ENCODE peak calls at places on chromosomes 12 and 14, in seven cellular contexts. N, F, P, X, C, M and E are unnamed samples.

GRCh38 chr12:78977463-78977862 is 112.9 kb downstream of the SYT1 start:
- DNase-seq in X (no peak), C (no peak), P (no peak), F (no peak), M (no peak), N (no peak), E (no peak)

GRCh38 chr14:89855961-89856360 is 98.6 kb downstream of the EFCAB11 start:
- DNase-seq in F (no peak), C (no peak), X (no peak), M (no peak), P (no peak), N (no peak), E (no peak)

GRCh38 chr12:80269953-80270552 is 170.7 kb downstream of the OTOGL start:
- DNase-seq in C (no peak), N (peak; percentile 10), F (peak; percentile 23), X (peak; percentile 41), M (peak; percentile 24), P (no peak), E (peak; percentile 67)

GRCh38 chr12:71725011-71725410 is 29.7 kb upstream of the RAB21 start:
- DNase-seq in M (no peak), P (no peak), X (no peak), C (no peak), N (no peak), F (no peak), E (no peak)

GRCh38 chr12:103197725-103198388 is 240.4 kb downstream of the ASCL1 start:
- DNase-seq in N (no peak), X (no peak), F (no peak), M (no peak), C (no peak), P (no peak), E (no peak)

GRCh38 chr14:104572024-104572623 is 7.4 kb upstream of the C14orf180 start:
- DNase-seq in M (no peak), C (no peak), X (no peak), N (no peak), F (no peak), P (no peak), E (no peak)

GRCh38 chr14:69153848-69154208 is 909 bp upstream of the DCAF5 start:
- DNase-seq in F (no peak), P (no peak), C (no peak), M (peak; percentile 9), X (peak; percentile 45), N (peak; percentile 36), E (peak; percentile 22)

GRCh38 chr12:22282283-22282682 is 52.2 kb downstream of the ST8SIA1 start:
- DNase-seq in N (no peak), M (no peak), P (no peak), C (no peak), F (no peak), X (no peak), E (no peak)

GRCh38 chr12:132159555-132160003 is 15.3 kb downstream of the NOC4L start:
- DNase-seq in F (no peak), N (no peak), C (no peak), M (no peak), X (no peak), P (no peak), E (no peak)

GRCh38 chr14:101442451-101442850 is 118.8 kb upstream of the DIO3 start:
- DNase-seq in N (no peak), P (no peak), X (peak; percentile 32), C (no peak), F (no peak), M (no peak), E (no peak)

DNA sequence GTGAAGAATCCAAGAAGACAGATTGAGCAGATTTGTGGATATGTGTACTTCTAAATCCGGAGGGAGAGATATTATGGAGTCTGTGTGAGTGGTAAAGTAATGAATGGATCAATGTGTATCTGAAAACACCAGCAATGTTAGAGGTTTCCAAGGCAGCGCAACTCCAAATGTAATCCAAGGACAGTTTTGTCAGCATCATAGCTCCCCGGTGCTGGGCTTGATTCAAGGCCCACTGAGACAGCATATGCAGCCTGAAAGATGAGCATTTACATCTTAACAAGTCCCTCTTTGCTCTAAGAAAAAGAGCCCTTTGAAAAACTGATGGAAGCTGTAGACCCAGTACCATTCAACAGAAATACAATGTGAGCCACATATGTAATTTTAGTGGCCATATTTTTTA is 38.3 kb upstream of the FRMD6 start:
- DNase-seq in P (no peak), X (no peak), F (no peak), C (no peak), M (no peak), N (no peak), E (no peak)
- TF ChIP-seq JUND in P (no peak), X (no peak), F (no peak), C (no peak), M (no peak), N (no peak), E (no peak)

GRCh38 chr12:77751939-77752338 is 78.8 kb upstream of the NAV3 start:
- DNase-seq in X (no peak), P (no peak), C (no peak), F (no peak), M (no peak), N (no peak), E (peak; percentile 22)

DNA sequence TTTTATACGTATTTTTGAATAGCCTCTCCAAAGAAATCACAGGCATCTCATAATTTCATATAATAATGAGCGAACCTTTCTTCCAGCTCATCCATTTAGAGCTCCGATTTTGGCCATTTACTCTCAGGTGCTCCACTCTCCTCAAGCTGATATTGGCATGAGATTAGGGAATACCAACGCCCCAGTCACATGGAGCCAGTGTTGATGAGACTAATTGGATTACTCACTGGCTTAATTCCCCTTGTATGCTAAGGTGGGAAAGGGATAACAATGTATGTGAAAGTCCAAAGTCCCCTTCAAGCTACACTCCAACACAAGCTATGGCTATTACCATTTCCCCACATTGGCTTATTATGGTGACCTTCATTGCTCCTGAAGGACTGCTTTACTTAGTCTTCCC is 76.6 kb upstream of the NAV3 start:
- DNase-seq in P (no peak), C (no peak), F (no peak), M (no peak), N (no peak), X (no peak), E (no peak)
- TF ChIP-seq JUND in P (no peak), C (no peak), F (no peak), M (no peak), N (no peak), X (no peak), E (no peak)

GRCh38 chr12:106955377-106956047 is at the start of gene TMEM263:
- DNase-seq in F (peak; percentile 45), X (peak; percentile 98), N (peak; percentile 100), M (peak; percentile 91), C (peak; percentile 90), P (peak; percentile 83), E (peak; percentile 90)

GRCh38 chr12:106953352-106954260 is 2.1 kb upstream of the TMEM263 start:
- DNase-seq in C (no peak), M (no peak), N (no peak), F (no peak), P (no peak), X (no peak), E (no peak)

GRCh38 chr12:106954462-106955376 is 988 bp upstream of the TMEM263 start:
- DNase-seq in M (no peak), C (no peak), F (no peak), X (peak; percentile 68), N (peak; percentile 58), P (no peak), E (no peak)

GRCh38 chr12:106945261-106945851 is 10.4 kb upstream of the TMEM263 start:
- DNase-seq in X (peak; percentile 31), C (no peak), M (no peak), P (no peak), N (no peak), F (no peak), E (no peak)

DNA sequence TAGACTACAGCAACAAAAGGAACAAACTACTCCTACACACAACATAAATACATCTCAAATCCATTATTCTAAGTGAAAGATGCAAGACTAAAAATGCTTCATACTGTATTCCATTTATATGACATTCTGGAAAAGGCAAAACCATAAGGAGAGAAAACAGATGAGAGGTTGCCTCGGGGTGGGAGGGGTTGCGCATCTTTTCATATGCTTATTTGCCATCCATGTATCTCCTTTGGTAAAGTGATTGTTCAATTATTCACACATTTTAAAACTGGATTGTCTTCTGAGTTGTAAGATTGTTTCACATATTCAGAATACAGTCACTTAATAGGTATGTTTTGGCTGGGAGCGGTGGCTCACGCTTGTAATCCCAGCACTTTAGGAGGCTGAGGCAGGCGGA is 5.1 kb upstream of the TMEM263 start:
- DNase-seq in F (no peak), M (no peak), P (no peak), X (no peak), C (no peak), N (no peak), E (no peak)
- TF ChIP-seq JUND in F (no peak), M (no peak), P (no peak), X (no peak), C (no peak), N (no peak), E (no peak)

GRCh38 chr14:23567186-23568020 is at the start of gene AP1G2:
- DNase-seq in F (peak; percentile 73), X (peak; percentile 91), C (no peak), P (peak; percentile 69), N (peak; percentile 92), M (peak; percentile 97), E (peak; percentile 69)

GRCh38 chr14:23566782-23567185 is 807 bp downstream of the AP1G2 start:
- DNase-seq in P (no peak), M (no peak), F (no peak), N (peak; percentile 48), C (no peak), X (no peak), E (peak; percentile 69)

GRCh38 chr14:23569443-23570151 is 2.0 kb upstream of the AP1G2 start:
- DNase-seq in X (no peak), F (peak; percentile 58), P (no peak), C (no peak), N (peak; percentile 72), M (peak; percentile 84), E (peak; percentile 89)

GRCh38 chr14:23568021-23568599 is 519 bp upstream of the AP1G2 start:
- DNase-seq in F (no peak), X (no peak), C (no peak), N (no peak), M (no peak), P (no peak), E (no peak)

DNA sequence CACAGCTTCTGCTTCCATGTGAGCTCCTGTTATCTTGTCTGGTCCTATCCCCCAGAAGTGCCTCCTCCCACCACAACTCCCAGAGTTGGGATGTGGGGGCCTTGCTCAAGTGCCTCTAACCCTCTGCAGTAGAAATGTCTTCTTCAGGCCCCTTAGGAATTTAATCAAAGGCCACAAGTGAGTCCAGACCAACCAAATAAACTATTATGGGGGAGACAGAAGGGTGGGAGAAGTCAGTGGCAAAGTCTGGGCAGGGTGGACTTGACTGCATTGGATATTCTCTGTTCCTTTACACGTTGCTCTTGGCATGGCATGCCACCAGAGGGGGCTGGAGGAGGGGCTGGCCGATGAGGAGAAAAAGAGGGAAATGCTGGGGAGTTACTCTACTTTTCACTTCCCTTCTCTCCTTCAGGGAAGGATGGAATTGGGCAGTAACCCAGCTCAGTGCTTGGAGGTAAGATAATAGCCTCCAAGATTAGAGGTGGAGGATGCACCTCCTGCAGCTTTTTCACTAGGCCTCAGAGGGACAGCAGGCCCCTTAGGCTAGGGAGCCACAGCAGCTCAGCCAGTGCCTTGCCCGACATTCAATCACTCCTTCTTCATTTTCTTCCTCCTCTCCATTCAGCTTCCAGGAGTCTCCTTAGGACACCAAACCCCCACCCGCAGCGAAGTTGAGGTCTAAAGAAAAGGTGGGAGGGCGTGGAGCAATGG is 1.2 kb upstream of the AP1G2 start:
- DNase-seq in N (peak; percentile 65), X (no peak), F (no peak), M (peak; percentile 80), C (no peak), P (no peak), E (no peak)
- TF ChIP-seq JUND in N (no peak), X (no peak), F (no peak), M (no peak), C (no peak), P (no peak), E (no peak)